ENCODE peak calls at places on chromosomes 12 and 14, in six cellular contexts. One of them, this sample, is unnamed.

GRCh38 chr14:55412686-55413085 is 1.1 kb upstream of the ATG14 start:
- DNase-seq in AG04450: no peak
- DNase-seq in stomach: no peak
- DNase-seq in tibial artery: no peak
- DNase-seq in left ventricle myocardium inferior: no peak
- DNase-seq in adrenal gland: no peak
- DNase-seq in this sample: no peak

GRCh38 chr14:51203881-51204280 is 36.2 kb upstream of the TMX1 start:
- DNase-seq in AG04450: no peak
- DNase-seq in stomach: no peak
- DNase-seq in tibial artery: no peak
- DNase-seq in left ventricle myocardium inferior: no peak
- DNase-seq in adrenal gland: no peak
- DNase-seq in this sample: no peak

GRCh38 chr14:97723321-97723720 is 926.1 kb downstream of the VRK1 start:
- DNase-seq in AG04450: no peak
- DNase-seq in stomach: no peak
- DNase-seq in tibial artery: no peak
- DNase-seq in left ventricle myocardium inferior: no peak
- DNase-seq in adrenal gland: no peak
- DNase-seq in this sample: no peak

GRCh38 chr12:102883204-102883799 is 33.7 kb downstream of the PAH start:
- DNase-seq in AG04450: no peak
- DNase-seq in stomach: peak; percentile 60
- DNase-seq in tibial artery: peak; percentile 38
- DNase-seq in left ventricle myocardium inferior: peak; percentile 24
- DNase-seq in adrenal gland: peak; percentile 77
- DNase-seq in this sample: peak; percentile 52

GRCh38 chr12:47071241-47071852 is 8.1 kb upstream of the PCED1B start:
- DNase-seq in AG04450: no peak
- DNase-seq in stomach: no peak
- DNase-seq in tibial artery: no peak
- DNase-seq in left ventricle myocardium inferior: no peak
- DNase-seq in adrenal gland: no peak
- DNase-seq in this sample: no peak

GRCh38 chr14:32078030-32078793 is 1.1 kb downstream of the ARHGAP5 start:
- DNase-seq in AG04450: no peak
- DNase-seq in stomach: peak; percentile 46
- DNase-seq in tibial artery: peak; percentile 45
- DNase-seq in left ventricle myocardium inferior: peak; percentile 33
- DNase-seq in adrenal gland: peak; percentile 50
- DNase-seq in this sample: peak; percentile 13

GRCh38 chr14:22650960-22651521 is 6.9 kb upstream of the OR6J1 start:
- DNase-seq in AG04450: no peak
- DNase-seq in stomach: no peak
- DNase-seq in tibial artery: no peak
- DNase-seq in left ventricle myocardium inferior: no peak
- DNase-seq in adrenal gland: no peak
- DNase-seq in this sample: peak; percentile 44

GRCh38 chr12:71455028-71455737 is 15.6 kb downstream of the LGR5 start:
- DNase-seq in AG04450: no peak
- DNase-seq in stomach: no peak
- DNase-seq in tibial artery: no peak
- DNase-seq in left ventricle myocardium inferior: no peak
- DNase-seq in adrenal gland: no peak
- DNase-seq in this sample: no peak

GRCh38 chr14:74695406-74695805 is 17.5 kb downstream of the AREL1 start:
- DNase-seq in AG04450: no peak
- DNase-seq in stomach: no peak
- DNase-seq in tibial artery: no peak
- DNase-seq in left ventricle myocardium inferior: no peak
- DNase-seq in adrenal gland: no peak
- DNase-seq in this sample: no peak

GRCh38 chr12:3295648-3296408 is 195.2 kb upstream of the PRMT8 start:
- DNase-seq in AG04450: no peak
- DNase-seq in stomach: peak; percentile 29
- DNase-seq in tibial artery: peak; percentile 49
- DNase-seq in left ventricle myocardium inferior: peak; percentile 65
- DNase-seq in adrenal gland: peak; percentile 27
- DNase-seq in this sample: no peak

GRCh38 chr12:57241556-57242310 is 9.3 kb downstream of the STAC3 start:
- DNase-seq in AG04450: no peak
- DNase-seq in stomach: no peak
- DNase-seq in tibial artery: peak; percentile 19
- DNase-seq in left ventricle myocardium inferior: no peak
- DNase-seq in adrenal gland: no peak
- DNase-seq in this sample: no peak

GRCh38 chr12:57240926-57241555 is 9.9 kb downstream of the STAC3 start:
- DNase-seq in AG04450: no peak
- DNase-seq in stomach: no peak
- DNase-seq in tibial artery: no peak
- DNase-seq in left ventricle myocardium inferior: no peak
- DNase-seq in adrenal gland: no peak
- DNase-seq in this sample: no peak

GRCh38 chr12:57239587-57240068 is 10.1 kb downstream of the SHMT2 start:
- DNase-seq in AG04450: no peak
- DNase-seq in stomach: no peak
- DNase-seq in tibial artery: no peak
- DNase-seq in left ventricle myocardium inferior: no peak
- DNase-seq in adrenal gland: no peak
- DNase-seq in this sample: no peak

GRCh38 chr12:57238854-57239554 is 9.5 kb downstream of the SHMT2 start:
- DNase-seq in AG04450: peak; percentile 72
- DNase-seq in stomach: peak; percentile 89
- DNase-seq in tibial artery: peak; percentile 86
- DNase-seq in left ventricle myocardium inferior: peak; percentile 88
- DNase-seq in adrenal gland: peak; percentile 88
- DNase-seq in this sample: peak; percentile 76

GRCh38 chr12:57240069-57240921 is 10.7 kb downstream of the STAC3 start:
- DNase-seq in AG04450: no peak
- DNase-seq in stomach: peak; percentile 52
- DNase-seq in tibial artery: no peak
- DNase-seq in left ventricle myocardium inferior: peak; percentile 49
- DNase-seq in adrenal gland: peak; percentile 45
- DNase-seq in this sample: no peak
- TF ChIP-seq CTCF in AG04450: peak; percentile 1
- TF ChIP-seq CTCF in stomach: no peak
- TF ChIP-seq CTCF in tibial artery: no peak
- TF ChIP-seq CTCF in left ventricle myocardium inferior: no peak
- TF ChIP-seq CTCF in adrenal gland: no peak
- TF ChIP-seq CTCF in this sample: no peak

GRCh38 chr14:38405851-38406630 is 150.1 kb upstream of the CLEC14A start:
- DNase-seq in AG04450: no peak
- DNase-seq in stomach: no peak
- DNase-seq in tibial artery: no peak
- DNase-seq in left ventricle myocardium inferior: no peak
- DNase-seq in adrenal gland: no peak
- DNase-seq in this sample: peak; percentile 1

GRCh38 chr14:38409081-38409705 is 153.3 kb upstream of the CLEC14A start:
- DNase-seq in AG04450: no peak
- DNase-seq in stomach: no peak
- DNase-seq in tibial artery: no peak
- DNase-seq in left ventricle myocardium inferior: no peak
- DNase-seq in adrenal gland: no peak
- DNase-seq in this sample: no peak

GRCh38 chr14:38404100-38404541 is 148.2 kb upstream of the CLEC14A start:
- DNase-seq in AG04450: peak; percentile 46
- DNase-seq in stomach: no peak
- DNase-seq in tibial artery: no peak
- DNase-seq in left ventricle myocardium inferior: no peak
- DNase-seq in adrenal gland: no peak
- DNase-seq in this sample: no peak

GRCh38 chr14:38400751-38401150 is 144.9 kb upstream of the CLEC14A start:
- DNase-seq in AG04450: no peak
- DNase-seq in stomach: no peak
- DNase-seq in tibial artery: no peak
- DNase-seq in left ventricle myocardium inferior: no peak
- DNase-seq in adrenal gland: no peak
- DNase-seq in this sample: no peak

DNA sequence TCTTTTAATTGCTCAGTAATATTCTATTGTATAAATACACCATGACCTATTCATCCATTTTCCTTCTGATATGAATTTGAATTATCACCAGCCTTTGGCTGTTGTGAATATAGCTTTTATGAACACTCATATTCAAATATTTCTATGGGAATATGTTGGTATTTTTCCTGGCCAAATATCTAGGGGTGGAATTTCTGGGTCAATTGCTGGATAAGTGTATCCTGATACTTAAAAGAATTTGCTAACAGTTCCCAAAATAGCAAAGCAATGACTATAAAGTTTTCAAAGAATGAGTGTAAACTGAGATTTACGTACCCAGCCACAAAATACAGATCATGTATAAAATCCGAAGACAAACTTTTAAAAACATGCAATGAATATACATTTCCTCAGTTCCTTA is 148.7 kb upstream of the CLEC14A start:
- DNase-seq in AG04450: no peak
- DNase-seq in stomach: no peak
- DNase-seq in tibial artery: no peak
- DNase-seq in left ventricle myocardium inferior: no peak
- DNase-seq in adrenal gland: no peak
- DNase-seq in this sample: no peak
- H3K27ac ChIP-seq in AG04450: no peak overlapping the region
- H3K27ac ChIP-seq in stomach: no peak overlapping the region
- H3K27ac ChIP-seq in tibial artery: peak overlapping the region; percentile 67
- H3K27ac ChIP-seq in left ventricle myocardium inferior: no peak overlapping the region
- H3K27ac ChIP-seq in adrenal gland: no peak overlapping the region
- H3K27ac ChIP-seq in this sample: peak overlapping the region; percentile 53

GRCh38 chr12:24630446-24630845 is 318.5 kb downstream of the BCAT1 start:
- DNase-seq in AG04450: no peak
- DNase-seq in stomach: no peak
- DNase-seq in tibial artery: no peak
- DNase-seq in left ventricle myocardium inferior: no peak
- DNase-seq in adrenal gland: no peak
- DNase-seq in this sample: no peak
- TF ChIP-seq CTCF in AG04450: peak; percentile 11
- TF ChIP-seq CTCF in stomach: no peak
- TF ChIP-seq CTCF in tibial artery: no peak
- TF ChIP-seq CTCF in left ventricle myocardium inferior: no peak
- TF ChIP-seq CTCF in adrenal gland: no peak
- TF ChIP-seq CTCF in this sample: peak; percentile 45

GRCh38 chr12:11833174-11833895 is 183.9 kb downstream of the ETV6 start:
- DNase-seq in AG04450: no peak
- DNase-seq in stomach: no peak
- DNase-seq in tibial artery: no peak
- DNase-seq in left ventricle myocardium inferior: no peak
- DNase-seq in adrenal gland: no peak
- DNase-seq in this sample: no peak

GRCh38 chr12:11834104-11834812 is 184.8 kb downstream of the ETV6 start:
- DNase-seq in AG04450: no peak
- DNase-seq in stomach: no peak
- DNase-seq in tibial artery: no peak
- DNase-seq in left ventricle myocardium inferior: no peak
- DNase-seq in adrenal gland: peak; percentile 45
- DNase-seq in this sample: no peak

GRCh38 chr12:11836282-11836963 is 186.9 kb downstream of the ETV6 start:
- DNase-seq in AG04450: no peak
- DNase-seq in stomach: peak; percentile 50
- DNase-seq in tibial artery: no peak
- DNase-seq in left ventricle myocardium inferior: no peak
- DNase-seq in adrenal gland: peak; percentile 59
- DNase-seq in this sample: no peak

GRCh38 chr12:11836964-11837286 is 187.5 kb downstream of the ETV6 start:
- DNase-seq in AG04450: no peak
- DNase-seq in stomach: no peak
- DNase-seq in tibial artery: no peak
- DNase-seq in left ventricle myocardium inferior: no peak
- DNase-seq in adrenal gland: no peak
- DNase-seq in this sample: no peak

DNA sequence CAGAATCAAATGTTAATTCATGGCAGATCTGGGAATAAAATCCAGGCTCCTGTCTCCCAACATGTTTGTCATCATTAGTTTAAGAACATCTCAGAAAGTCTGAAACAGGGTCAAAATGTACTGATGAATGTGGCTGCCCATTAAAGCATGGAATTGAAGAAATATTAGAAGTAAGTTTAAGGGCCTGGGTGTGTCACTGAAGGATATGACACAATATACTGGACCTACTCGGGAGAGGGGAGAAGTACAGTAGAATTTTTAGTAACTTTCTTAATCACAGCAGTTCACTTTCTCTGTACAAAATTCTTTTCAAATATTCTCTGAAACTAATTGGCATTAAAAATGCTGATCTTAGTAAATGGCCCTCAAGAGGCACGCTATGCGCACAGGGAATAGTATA is 185.5 kb downstream of the ETV6 start:
- DNase-seq in AG04450: no peak
- DNase-seq in stomach: no peak
- DNase-seq in tibial artery: no peak
- DNase-seq in left ventricle myocardium inferior: no peak
- DNase-seq in adrenal gland: no peak
- DNase-seq in this sample: no peak
- H3K27ac ChIP-seq in AG04450: no peak overlapping the region
- H3K27ac ChIP-seq in stomach: no peak overlapping the region
- H3K27ac ChIP-seq in tibial artery: peak overlapping the region; percentile 67
- H3K27ac ChIP-seq in left ventricle myocardium inferior: peak overlapping the region; percentile 4
- H3K27ac ChIP-seq in adrenal gland: peak overlapping the region; percentile 15
- H3K27ac ChIP-seq in this sample: no peak overlapping the region

GRCh38 chr14:66746316-66747006 is 238.5 kb downstream of the GPHN start:
- DNase-seq in AG04450: peak; percentile 1
- DNase-seq in stomach: no peak
- DNase-seq in tibial artery: no peak
- DNase-seq in left ventricle myocardium inferior: no peak
- DNase-seq in adrenal gland: peak; percentile 55
- DNase-seq in this sample: peak; percentile 67
- TF ChIP-seq CTCF in AG04450: peak; percentile 74
- TF ChIP-seq CTCF in stomach: peak; percentile 49
- TF ChIP-seq CTCF in tibial artery: peak; percentile 38
- TF ChIP-seq CTCF in left ventricle myocardium inferior: peak; percentile 68
- TF ChIP-seq CTCF in adrenal gland: peak; percentile 40
- TF ChIP-seq CTCF in this sample: peak; percentile 77

GRCh38 chr12:113135178-113136127 is at the start of gene RASAL1:
- DNase-seq in AG04450: no peak
- DNase-seq in stomach: peak; percentile 79
- DNase-seq in tibial artery: no peak
- DNase-seq in left ventricle myocardium inferior: no peak
- DNase-seq in adrenal gland: peak; percentile 72
- DNase-seq in this sample: no peak
- H3K27ac ChIP-seq in AG04450: no peak within 1 kb of the TSS
- H3K27ac ChIP-seq in stomach: peak within 1 kb of the TSS; percentile 70
- H3K27ac ChIP-seq in tibial artery: no peak within 1 kb of the TSS
- H3K27ac ChIP-seq in left ventricle myocardium inferior: no peak within 1 kb of the TSS
- H3K27ac ChIP-seq in adrenal gland: no peak within 1 kb of the TSS
- H3K27ac ChIP-seq in this sample: no peak within 1 kb of the TSS

GRCh38 chr12:60501124-60501729 is 905.4 kb downstream of the SLC16A7 start:
- DNase-seq in AG04450: no peak
- DNase-seq in stomach: no peak
- DNase-seq in tibial artery: no peak
- DNase-seq in left ventricle myocardium inferior: no peak
- DNase-seq in adrenal gland: no peak
- DNase-seq in this sample: peak; percentile 31
- TF ChIP-seq CTCF in AG04450: no peak
- TF ChIP-seq CTCF in stomach: no peak
- TF ChIP-seq CTCF in tibial artery: no peak
- TF ChIP-seq CTCF in left ventricle myocardium inferior: no peak
- TF ChIP-seq CTCF in adrenal gland: no peak
- TF ChIP-seq CTCF in this sample: peak; percentile 22

This sample was measured in brain microvascular endothelial cell.